ENCODE peak calls at places on chromosomes 11 and 22, in ten cellular contexts. One of them, this sample, is unnamed.
A peak's percentile ranks its signal among the peaks of the same experiment; 100 is the strongest.

GRCh38 chr11:78806214-78807004 is 231.7 kb upstream of the NARS2 start:
- DNase-seq in Panc1: no peak
- DNase-seq in A549: no peak
- DNase-seq in AG04450: no peak
- DNase-seq in sigmoid colon: no peak
- DNase-seq in AG10803: peak; percentile 28
- DNase-seq in brain microvascular endothelial cell: no peak
- DNase-seq in nephron progenitor cell: no peak
- DNase-seq in RWPE1: no peak
- DNase-seq in GM13977: no peak
- DNase-seq in this sample: peak; percentile 73

GRCh38 chr22:39556970-39557811 is 13.4 kb upstream of the CACNA1I start:
- DNase-seq in Panc1: no peak
- DNase-seq in A549: peak; percentile 38
- DNase-seq in AG04450: no peak
- DNase-seq in sigmoid colon: no peak
- DNase-seq in AG10803: no peak
- DNase-seq in brain microvascular endothelial cell: no peak
- DNase-seq in nephron progenitor cell: peak; percentile 68
- DNase-seq in RWPE1: no peak
- DNase-seq in GM13977: no peak
- DNase-seq in this sample: no peak

GRCh38 chr11:77967121-77967520 is 27.3 kb downstream of the INTS4 start:
- DNase-seq in Panc1: no peak
- DNase-seq in A549: no peak
- DNase-seq in AG04450: no peak
- DNase-seq in sigmoid colon: no peak
- DNase-seq in AG10803: no peak
- DNase-seq in brain microvascular endothelial cell: no peak
- DNase-seq in nephron progenitor cell: no peak
- DNase-seq in RWPE1: no peak
- DNase-seq in GM13977: no peak
- DNase-seq in this sample: no peak

GRCh38 chr22:38180841-38181452 is 683 bp downstream of the PLA2G6 start:
- DNase-seq in Panc1: no peak
- DNase-seq in A549: no peak
- DNase-seq in AG04450: no peak
- DNase-seq in sigmoid colon: no peak
- DNase-seq in AG10803: no peak
- DNase-seq in brain microvascular endothelial cell: no peak
- DNase-seq in nephron progenitor cell: no peak
- DNase-seq in RWPE1: no peak
- DNase-seq in GM13977: no peak
- DNase-seq in this sample: peak; percentile 83

GRCh38 chr11:69726481-69726880 is 22.7 kb upstream of the FGF19 start:
- DNase-seq in Panc1: no peak
- DNase-seq in A549: no peak
- DNase-seq in AG04450: no peak
- DNase-seq in sigmoid colon: no peak
- DNase-seq in AG10803: no peak
- DNase-seq in brain microvascular endothelial cell: no peak
- DNase-seq in nephron progenitor cell: no peak
- DNase-seq in RWPE1: no peak
- DNase-seq in GM13977: no peak
- DNase-seq in this sample: no peak

GRCh38 chr11:85845052-85845631 is 10.0 kb upstream of the CCDC83 start:
- DNase-seq in Panc1: no peak
- DNase-seq in A549: no peak
- DNase-seq in AG04450: no peak
- DNase-seq in sigmoid colon: no peak
- DNase-seq in AG10803: peak; percentile 23
- DNase-seq in brain microvascular endothelial cell: no peak
- DNase-seq in nephron progenitor cell: no peak
- DNase-seq in RWPE1: no peak
- DNase-seq in GM13977: no peak
- DNase-seq in this sample: no peak

GRCh38 chr22:25747245-25747944 is 5.4 kb downstream of the MYO18B start:
- DNase-seq in Panc1: no peak
- DNase-seq in A549: peak; percentile 49
- DNase-seq in AG04450: peak; percentile 36
- DNase-seq in sigmoid colon: no peak
- DNase-seq in AG10803: peak; percentile 94
- DNase-seq in brain microvascular endothelial cell: peak; percentile 97
- DNase-seq in nephron progenitor cell: no peak
- DNase-seq in RWPE1: peak; percentile 36
- DNase-seq in GM13977: no peak
- DNase-seq in this sample: peak; percentile 60

GRCh38 chr11:117817213-117818035 is 7.1 kb downstream of the FXYD2 start:
- DNase-seq in Panc1: peak; percentile 69
- DNase-seq in A549: peak; percentile 58
- DNase-seq in AG04450: peak; percentile 51
- DNase-seq in sigmoid colon: peak; percentile 91
- DNase-seq in AG10803: peak; percentile 56
- DNase-seq in brain microvascular endothelial cell: peak; percentile 83
- DNase-seq in nephron progenitor cell: peak; percentile 94
- DNase-seq in RWPE1: peak; percentile 60
- DNase-seq in GM13977: peak; percentile 71
- DNase-seq in this sample: peak; percentile 88

GRCh38 chr22:48459259-48459658 is 1368.4 kb downstream of the BRD1 start:
- DNase-seq in Panc1: no peak
- DNase-seq in A549: no peak
- DNase-seq in AG04450: no peak
- DNase-seq in sigmoid colon: no peak
- DNase-seq in AG10803: no peak
- DNase-seq in brain microvascular endothelial cell: no peak
- DNase-seq in nephron progenitor cell: no peak
- DNase-seq in RWPE1: no peak
- DNase-seq in GM13977: no peak
- DNase-seq in this sample: no peak

GRCh38 chr11:119421351-119421750 is 1.6 kb downstream of the THY1 start:
- DNase-seq in Panc1: no peak
- DNase-seq in A549: no peak
- DNase-seq in AG04450: no peak
- DNase-seq in sigmoid colon: no peak
- DNase-seq in AG10803: no peak
- DNase-seq in brain microvascular endothelial cell: no peak
- DNase-seq in nephron progenitor cell: no peak
- DNase-seq in RWPE1: no peak
- DNase-seq in GM13977: no peak
- DNase-seq in this sample: no peak

GRCh38 chr11:78192223-78192719 is 3.6 kb downstream of the USP35 start:
- DNase-seq in Panc1: no peak
- DNase-seq in A549: no peak
- DNase-seq in AG04450: no peak
- DNase-seq in sigmoid colon: peak; percentile 54
- DNase-seq in AG10803: no peak
- DNase-seq in brain microvascular endothelial cell: no peak
- DNase-seq in nephron progenitor cell: no peak
- DNase-seq in RWPE1: no peak
- DNase-seq in GM13977: peak; percentile 47
- DNase-seq in this sample: no peak

GRCh38 chr11:37006563-37006962 is 408.5 kb upstream of the RAG2 start:
- DNase-seq in Panc1: no peak
- DNase-seq in A549: no peak
- DNase-seq in AG04450: no peak
- DNase-seq in sigmoid colon: no peak
- DNase-seq in AG10803: no peak
- DNase-seq in brain microvascular endothelial cell: no peak
- DNase-seq in nephron progenitor cell: no peak
- DNase-seq in RWPE1: no peak
- DNase-seq in GM13977: no peak
- DNase-seq in this sample: no peak

GRCh38 chr11:72230764-72231365 is 6.3 kb downstream of the INPPL1 start:
- DNase-seq in Panc1: no peak
- DNase-seq in A549: no peak
- DNase-seq in AG04450: no peak
- DNase-seq in sigmoid colon: peak; percentile 63
- DNase-seq in AG10803: no peak
- DNase-seq in brain microvascular endothelial cell: no peak
- DNase-seq in nephron progenitor cell: no peak
- DNase-seq in RWPE1: no peak
- DNase-seq in GM13977: peak; percentile 11
- DNase-seq in this sample: no peak

GRCh38 chr22:45864959-45865496 is 111.9 kb downstream of the WNT7B start:
- DNase-seq in Panc1: no peak
- DNase-seq in A549: no peak
- DNase-seq in AG04450: no peak
- DNase-seq in sigmoid colon: peak; percentile 47
- DNase-seq in AG10803: no peak
- DNase-seq in brain microvascular endothelial cell: no peak
- DNase-seq in nephron progenitor cell: no peak
- DNase-seq in RWPE1: no peak
- DNase-seq in GM13977: no peak
- DNase-seq in this sample: no peak

GRCh38 chr11:61007383-61007970 is 36.0 kb downstream of the CD6 start:
- DNase-seq in Panc1: no peak
- DNase-seq in A549: no peak
- DNase-seq in AG04450: no peak
- DNase-seq in sigmoid colon: no peak
- DNase-seq in AG10803: no peak
- DNase-seq in brain microvascular endothelial cell: no peak
- DNase-seq in nephron progenitor cell: peak; percentile 61
- DNase-seq in RWPE1: peak; percentile 22
- DNase-seq in GM13977: peak; percentile 62
- DNase-seq in this sample: no peak

GRCh38 chr11:3058753-3059664 is 1.8 kb upstream of the CARS1 start:
- DNase-seq in Panc1: peak; percentile 78
- DNase-seq in A549: no peak
- DNase-seq in AG04450: peak; percentile 70
- DNase-seq in sigmoid colon: no peak
- DNase-seq in AG10803: peak; percentile 78
- DNase-seq in brain microvascular endothelial cell: peak; percentile 84
- DNase-seq in nephron progenitor cell: no peak
- DNase-seq in RWPE1: peak; percentile 57
- DNase-seq in GM13977: no peak
- DNase-seq in this sample: no peak
- TF ChIP-seq CTCF in Panc1: no peak
- TF ChIP-seq CTCF in A549: no peak
- TF ChIP-seq CTCF in AG04450: peak; percentile 15
- TF ChIP-seq CTCF in sigmoid colon: no peak
- TF ChIP-seq CTCF in AG10803: peak; percentile 19
- TF ChIP-seq CTCF in brain microvascular endothelial cell: peak; percentile 29
- TF ChIP-seq CTCF in nephron progenitor cell: no peak
- TF ChIP-seq CTCF in RWPE1: no peak
- TF ChIP-seq CTCF in GM13977: no peak
- TF ChIP-seq CTCF in this sample: no peak

GRCh38 chr11:30878400-30878799 is 292.2 kb upstream of the MPPED2 start:
- DNase-seq in Panc1: no peak
- DNase-seq in A549: no peak
- DNase-seq in AG04450: no peak
- DNase-seq in sigmoid colon: no peak
- DNase-seq in AG10803: no peak
- DNase-seq in brain microvascular endothelial cell: no peak
- DNase-seq in nephron progenitor cell: no peak
- DNase-seq in RWPE1: no peak
- DNase-seq in GM13977: no peak
- DNase-seq in this sample: no peak

GRCh38 chr11:30873924-30874323 is 287.8 kb upstream of the MPPED2 start:
- DNase-seq in Panc1: no peak
- DNase-seq in A549: no peak
- DNase-seq in AG04450: no peak
- DNase-seq in sigmoid colon: no peak
- DNase-seq in AG10803: no peak
- DNase-seq in brain microvascular endothelial cell: no peak
- DNase-seq in nephron progenitor cell: no peak
- DNase-seq in RWPE1: no peak
- DNase-seq in GM13977: no peak
- DNase-seq in this sample: no peak

GRCh38 chr11:30876656-30877371 is 290.7 kb upstream of the MPPED2 start:
- DNase-seq in Panc1: no peak
- DNase-seq in A549: no peak
- DNase-seq in AG04450: no peak
- DNase-seq in sigmoid colon: no peak
- DNase-seq in AG10803: peak; percentile 24
- DNase-seq in brain microvascular endothelial cell: no peak
- DNase-seq in nephron progenitor cell: no peak
- DNase-seq in RWPE1: no peak
- DNase-seq in GM13977: no peak
- DNase-seq in this sample: no peak

GRCh38 chr11:30876228-30876627 is 290.1 kb upstream of the MPPED2 start:
- DNase-seq in Panc1: no peak
- DNase-seq in A549: no peak
- DNase-seq in AG04450: no peak
- DNase-seq in sigmoid colon: no peak
- DNase-seq in AG10803: no peak
- DNase-seq in brain microvascular endothelial cell: no peak
- DNase-seq in nephron progenitor cell: no peak
- DNase-seq in RWPE1: no peak
- DNase-seq in GM13977: no peak
- DNase-seq in this sample: no peak

GRCh38 chr11:30879322-30880020 is 293.3 kb upstream of the MPPED2 start:
- DNase-seq in Panc1: no peak
- DNase-seq in A549: no peak
- DNase-seq in AG04450: no peak
- DNase-seq in sigmoid colon: no peak
- DNase-seq in AG10803: no peak
- DNase-seq in brain microvascular endothelial cell: no peak
- DNase-seq in nephron progenitor cell: no peak
- DNase-seq in RWPE1: no peak
- DNase-seq in GM13977: no peak
- DNase-seq in this sample: no peak
- TF ChIP-seq CTCF in Panc1: no peak
- TF ChIP-seq CTCF in A549: no peak
- TF ChIP-seq CTCF in AG04450: no peak
- TF ChIP-seq CTCF in sigmoid colon: no peak
- TF ChIP-seq CTCF in AG10803: no peak
- TF ChIP-seq CTCF in brain microvascular endothelial cell: no peak
- TF ChIP-seq CTCF in nephron progenitor cell: no peak
- TF ChIP-seq CTCF in RWPE1: no peak
- TF ChIP-seq CTCF in GM13977: no peak
- TF ChIP-seq CTCF in this sample: no peak

DNA sequence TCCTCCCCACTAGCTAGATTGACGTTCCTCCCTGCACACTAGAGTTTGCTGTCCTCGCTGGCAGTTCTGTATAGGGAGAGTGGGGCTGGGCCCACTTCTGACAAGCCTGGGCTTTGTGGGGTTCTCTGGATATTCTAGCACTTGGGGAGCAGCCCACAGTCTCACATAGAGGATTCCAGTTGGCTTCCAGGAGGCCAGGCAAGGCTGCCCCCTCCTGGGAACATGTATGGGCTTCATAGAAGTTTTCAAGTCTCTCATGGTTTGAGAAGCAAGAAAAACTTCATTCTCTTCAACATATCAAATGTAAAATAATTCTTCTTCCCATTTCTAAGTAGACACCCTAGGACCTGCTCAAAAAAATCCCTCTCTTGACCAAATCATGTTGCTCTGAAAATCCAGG is 87.5 kb downstream of the NAV2 start:
- DNase-seq in Panc1: no peak
- DNase-seq in A549: no peak
- DNase-seq in AG04450: no peak
- DNase-seq in sigmoid colon: no peak
- DNase-seq in AG10803: no peak
- DNase-seq in brain microvascular endothelial cell: no peak
- DNase-seq in nephron progenitor cell: no peak
- DNase-seq in RWPE1: no peak
- DNase-seq in GM13977: no peak
- DNase-seq in this sample: no peak
- TF ChIP-seq CTCF in Panc1: peak; percentile 43
- TF ChIP-seq CTCF in A549: peak; percentile 11
- TF ChIP-seq CTCF in AG04450: peak; percentile 35
- TF ChIP-seq CTCF in sigmoid colon: no peak
- TF ChIP-seq CTCF in AG10803: peak; percentile 43
- TF ChIP-seq CTCF in brain microvascular endothelial cell: peak; percentile 63
- TF ChIP-seq CTCF in nephron progenitor cell: no peak
- TF ChIP-seq CTCF in RWPE1: no peak
- TF ChIP-seq CTCF in GM13977: no peak
- TF ChIP-seq CTCF in this sample: no peak

GRCh38 chr11:89625171-89625570 is 84.9 kb upstream of the TRIM77 start:
- DNase-seq in Panc1: no peak
- DNase-seq in A549: no peak
- DNase-seq in AG04450: no peak
- DNase-seq in sigmoid colon: no peak
- DNase-seq in AG10803: no peak
- DNase-seq in brain microvascular endothelial cell: no peak
- DNase-seq in nephron progenitor cell: no peak
- DNase-seq in RWPE1: no peak
- DNase-seq in GM13977: no peak
- DNase-seq in this sample: no peak
- TF ChIP-seq CTCF in Panc1: peak; percentile 14
- TF ChIP-seq CTCF in A549: no peak
- TF ChIP-seq CTCF in AG04450: peak; percentile 21
- TF ChIP-seq CTCF in sigmoid colon: no peak
- TF ChIP-seq CTCF in AG10803: no peak
- TF ChIP-seq CTCF in brain microvascular endothelial cell: peak; percentile 42
- TF ChIP-seq CTCF in nephron progenitor cell: no peak
- TF ChIP-seq CTCF in RWPE1: no peak
- TF ChIP-seq CTCF in GM13977: no peak
- TF ChIP-seq CTCF in this sample: no peak